ENCODE peak calls at places on chromosome 5, in ten cellular contexts. One of them, this sample, is unnamed.

GRCh38 chr5:37940931-37941623 is 101.2 kb upstream of the GDNF start:
- DNase-seq in cardiac fibroblast: no peak
- DNase-seq in fibroblast of mammary gland: no peak
- DNase-seq in RWPE1: peak; percentile 65
- DNase-seq in HTR-8/SVneo: no peak
- DNase-seq in posterior cingulate gyrus: no peak
- DNase-seq in stimulated activated CD4-positive, alpha-beta T cell treated with anti-CD3 and anti-CD28 coated beads, Interleukin-2, amount 100 ng/mL, for 48 hours: no peak
- DNase-seq in amniotic stem cell: no peak
- DNase-seq in activated T-cell treated with anti-CD3 and anti-CD28 coated beads for 48 hours: no peak
- DNase-seq in brain microvascular endothelial cell: no peak
- DNase-seq in this sample: no peak

GRCh38 chr5:169547508-169547907 is 36.1 kb upstream of the SPDL1 start:
- DNase-seq in posterior cingulate gyrus: no peak
- DNase-seq in HTR-8/SVneo: no peak
- DNase-seq in RWPE1: no peak
- DNase-seq in amniotic stem cell: no peak
- DNase-seq in stimulated activated CD4-positive, alpha-beta T cell treated with anti-CD3 and anti-CD28 coated beads, Interleukin-2, amount 100 ng/mL, for 48 hours: no peak
- DNase-seq in fibroblast of mammary gland: no peak
- DNase-seq in brain microvascular endothelial cell: peak; percentile 6
- DNase-seq in cardiac fibroblast: peak; percentile 34
- DNase-seq in activated T-cell treated with anti-CD3 and anti-CD28 coated beads for 48 hours: no peak
- DNase-seq in this sample: no peak

GRCh38 chr5:134242146-134242545 is 16.3 kb upstream of the PPP2CA start:
- DNase-seq in RWPE1: no peak
- DNase-seq in stimulated activated CD4-positive, alpha-beta T cell treated with anti-CD3 and anti-CD28 coated beads, Interleukin-2, amount 100 ng/mL, for 48 hours: no peak
- DNase-seq in cardiac fibroblast: peak; percentile 94
- DNase-seq in posterior cingulate gyrus: no peak
- DNase-seq in brain microvascular endothelial cell: peak; percentile 95
- DNase-seq in fibroblast of mammary gland: peak; percentile 96
- DNase-seq in amniotic stem cell: peak; percentile 34
- DNase-seq in activated T-cell treated with anti-CD3 and anti-CD28 coated beads for 48 hours: no peak
- DNase-seq in HTR-8/SVneo: no peak
- DNase-seq in this sample: peak; percentile 76

GRCh38 chr5:89105171-89105695 is 222.2 kb upstream of the MEF2C start:
- DNase-seq in posterior cingulate gyrus: no peak
- DNase-seq in RWPE1: no peak
- DNase-seq in stimulated activated CD4-positive, alpha-beta T cell treated with anti-CD3 and anti-CD28 coated beads, Interleukin-2, amount 100 ng/mL, for 48 hours: no peak
- DNase-seq in fibroblast of mammary gland: no peak
- DNase-seq in HTR-8/SVneo: no peak
- DNase-seq in amniotic stem cell: no peak
- DNase-seq in activated T-cell treated with anti-CD3 and anti-CD28 coated beads for 48 hours: no peak
- DNase-seq in brain microvascular endothelial cell: no peak
- DNase-seq in cardiac fibroblast: no peak
- DNase-seq in this sample: no peak

GRCh38 chr5:80184235-80185023 is 71.4 kb downstream of the SERINC5 start:
- DNase-seq in RWPE1: peak; percentile 34
- DNase-seq in HTR-8/SVneo: no peak
- DNase-seq in cardiac fibroblast: no peak
- DNase-seq in posterior cingulate gyrus: no peak
- DNase-seq in activated T-cell treated with anti-CD3 and anti-CD28 coated beads for 48 hours: no peak
- DNase-seq in stimulated activated CD4-positive, alpha-beta T cell treated with anti-CD3 and anti-CD28 coated beads, Interleukin-2, amount 100 ng/mL, for 48 hours: no peak
- DNase-seq in amniotic stem cell: no peak
- DNase-seq in brain microvascular endothelial cell: no peak
- DNase-seq in fibroblast of mammary gland: no peak
- DNase-seq in this sample: no peak

GRCh38 chr5:19314840-19315239 is 673.2 kb downstream of the CDH18 start:
- DNase-seq in activated T-cell treated with anti-CD3 and anti-CD28 coated beads for 48 hours: no peak
- DNase-seq in cardiac fibroblast: no peak
- DNase-seq in HTR-8/SVneo: peak; percentile 53
- DNase-seq in amniotic stem cell: no peak
- DNase-seq in fibroblast of mammary gland: no peak
- DNase-seq in brain microvascular endothelial cell: no peak
- DNase-seq in posterior cingulate gyrus: no peak
- DNase-seq in RWPE1: peak; percentile 85
- DNase-seq in stimulated activated CD4-positive, alpha-beta T cell treated with anti-CD3 and anti-CD28 coated beads, Interleukin-2, amount 100 ng/mL, for 48 hours: no peak
- DNase-seq in this sample: no peak

GRCh38 chr5:149666212-149666852 is 63.8 kb upstream of the PPARGC1B start:
- DNase-seq in posterior cingulate gyrus: no peak
- DNase-seq in cardiac fibroblast: peak; percentile 56
- DNase-seq in brain microvascular endothelial cell: peak; percentile 65
- DNase-seq in activated T-cell treated with anti-CD3 and anti-CD28 coated beads for 48 hours: no peak
- DNase-seq in fibroblast of mammary gland: peak; percentile 63
- DNase-seq in amniotic stem cell: no peak
- DNase-seq in stimulated activated CD4-positive, alpha-beta T cell treated with anti-CD3 and anti-CD28 coated beads, Interleukin-2, amount 100 ng/mL, for 48 hours: no peak
- DNase-seq in RWPE1: peak; percentile 38
- DNase-seq in HTR-8/SVneo: no peak
- DNase-seq in this sample: peak; percentile 50

GRCh38 chr5:55816342-55816741 is 34.8 kb upstream of the IL31RA start:
- DNase-seq in HTR-8/SVneo: peak; percentile 64
- DNase-seq in amniotic stem cell: peak; percentile 46
- DNase-seq in brain microvascular endothelial cell: peak; percentile 44
- DNase-seq in RWPE1: peak; percentile 79
- DNase-seq in posterior cingulate gyrus: no peak
- DNase-seq in activated T-cell treated with anti-CD3 and anti-CD28 coated beads for 48 hours: no peak
- DNase-seq in fibroblast of mammary gland: peak; percentile 95
- DNase-seq in cardiac fibroblast: peak; percentile 86
- DNase-seq in stimulated activated CD4-positive, alpha-beta T cell treated with anti-CD3 and anti-CD28 coated beads, Interleukin-2, amount 100 ng/mL, for 48 hours: no peak
- DNase-seq in this sample: peak; percentile 85

GRCh38 chr5:168528521-168529360 is at the start of gene FBLL1:
- DNase-seq in stimulated activated CD4-positive, alpha-beta T cell treated with anti-CD3 and anti-CD28 coated beads, Interleukin-2, amount 100 ng/mL, for 48 hours: peak; percentile 7
- DNase-seq in fibroblast of mammary gland: peak; percentile 24
- DNase-seq in RWPE1: peak; percentile 31
- DNase-seq in HTR-8/SVneo: no peak
- DNase-seq in amniotic stem cell: no peak
- DNase-seq in cardiac fibroblast: peak; percentile 23
- DNase-seq in brain microvascular endothelial cell: peak; percentile 6
- DNase-seq in activated T-cell treated with anti-CD3 and anti-CD28 coated beads for 48 hours: peak; percentile 17
- DNase-seq in posterior cingulate gyrus: peak; percentile 66
- DNase-seq in this sample: peak; percentile 41

GRCh38 chr5:139461698-139462097 is 845 bp downstream of the ECSCR start:
- DNase-seq in RWPE1: no peak
- DNase-seq in amniotic stem cell: no peak
- DNase-seq in posterior cingulate gyrus: no peak
- DNase-seq in stimulated activated CD4-positive, alpha-beta T cell treated with anti-CD3 and anti-CD28 coated beads, Interleukin-2, amount 100 ng/mL, for 48 hours: no peak
- DNase-seq in brain microvascular endothelial cell: peak; percentile 68
- DNase-seq in cardiac fibroblast: peak; percentile 75
- DNase-seq in HTR-8/SVneo: no peak
- DNase-seq in fibroblast of mammary gland: peak; percentile 69
- DNase-seq in activated T-cell treated with anti-CD3 and anti-CD28 coated beads for 48 hours: no peak
- DNase-seq in this sample: peak; percentile 69

GRCh38 chr5:132492386-132492785 is 1.8 kb upstream of the IRF1 start:
- DNase-seq in activated T-cell treated with anti-CD3 and anti-CD28 coated beads for 48 hours: no peak
- DNase-seq in brain microvascular endothelial cell: no peak
- DNase-seq in stimulated activated CD4-positive, alpha-beta T cell treated with anti-CD3 and anti-CD28 coated beads, Interleukin-2, amount 100 ng/mL, for 48 hours: no peak
- DNase-seq in HTR-8/SVneo: no peak
- DNase-seq in RWPE1: no peak
- DNase-seq in posterior cingulate gyrus: no peak
- DNase-seq in fibroblast of mammary gland: no peak
- DNase-seq in cardiac fibroblast: no peak
- DNase-seq in amniotic stem cell: no peak
- DNase-seq in this sample: no peak

GRCh38 chr5:16916262-16916878 is 19.7 kb downstream of the MYO10 start:
- DNase-seq in amniotic stem cell: peak; percentile 89
- DNase-seq in HTR-8/SVneo: peak; percentile 90
- DNase-seq in stimulated activated CD4-positive, alpha-beta T cell treated with anti-CD3 and anti-CD28 coated beads, Interleukin-2, amount 100 ng/mL, for 48 hours: no peak
- DNase-seq in activated T-cell treated with anti-CD3 and anti-CD28 coated beads for 48 hours: no peak
- DNase-seq in fibroblast of mammary gland: peak; percentile 96
- DNase-seq in cardiac fibroblast: peak; percentile 96
- DNase-seq in brain microvascular endothelial cell: peak; percentile 89
- DNase-seq in posterior cingulate gyrus: no peak
- DNase-seq in RWPE1: peak; percentile 87
- DNase-seq in this sample: peak; percentile 96

GRCh38 chr5:26232706-26233105 is 805.7 kb downstream of the CDH9 start:
- DNase-seq in stimulated activated CD4-positive, alpha-beta T cell treated with anti-CD3 and anti-CD28 coated beads, Interleukin-2, amount 100 ng/mL, for 48 hours: no peak
- DNase-seq in fibroblast of mammary gland: no peak
- DNase-seq in cardiac fibroblast: no peak
- DNase-seq in HTR-8/SVneo: no peak
- DNase-seq in posterior cingulate gyrus: no peak
- DNase-seq in activated T-cell treated with anti-CD3 and anti-CD28 coated beads for 48 hours: no peak
- DNase-seq in brain microvascular endothelial cell: no peak
- DNase-seq in RWPE1: no peak
- DNase-seq in amniotic stem cell: no peak
- DNase-seq in this sample: no peak

GRCh38 chr5:35416217-35416988 is 186.1 kb upstream of the PRLR start:
- DNase-seq in activated T-cell treated with anti-CD3 and anti-CD28 coated beads for 48 hours: no peak
- DNase-seq in posterior cingulate gyrus: no peak
- DNase-seq in stimulated activated CD4-positive, alpha-beta T cell treated with anti-CD3 and anti-CD28 coated beads, Interleukin-2, amount 100 ng/mL, for 48 hours: no peak
- DNase-seq in RWPE1: no peak
- DNase-seq in fibroblast of mammary gland: no peak
- DNase-seq in brain microvascular endothelial cell: no peak
- DNase-seq in amniotic stem cell: no peak
- DNase-seq in HTR-8/SVneo: no peak
- DNase-seq in cardiac fibroblast: no peak
- DNase-seq in this sample: no peak

GRCh38 chr5:74576941-74577456 is 63.5 kb downstream of the ENC1 start:
- DNase-seq in RWPE1: no peak
- DNase-seq in HTR-8/SVneo: peak; percentile 36
- DNase-seq in brain microvascular endothelial cell: peak; percentile 69
- DNase-seq in stimulated activated CD4-positive, alpha-beta T cell treated with anti-CD3 and anti-CD28 coated beads, Interleukin-2, amount 100 ng/mL, for 48 hours: no peak
- DNase-seq in cardiac fibroblast: peak; percentile 67
- DNase-seq in posterior cingulate gyrus: no peak
- DNase-seq in activated T-cell treated with anti-CD3 and anti-CD28 coated beads for 48 hours: no peak
- DNase-seq in amniotic stem cell: no peak
- DNase-seq in fibroblast of mammary gland: peak; percentile 64
- DNase-seq in this sample: peak; percentile 70

GRCh38 chr5:179302499-179303185 is 42.6 kb downstream of the ADAMTS2 start:
- DNase-seq in fibroblast of mammary gland: no peak
- DNase-seq in posterior cingulate gyrus: no peak
- DNase-seq in activated T-cell treated with anti-CD3 and anti-CD28 coated beads for 48 hours: no peak
- DNase-seq in RWPE1: no peak
- DNase-seq in cardiac fibroblast: no peak
- DNase-seq in brain microvascular endothelial cell: peak; percentile 37
- DNase-seq in HTR-8/SVneo: no peak
- DNase-seq in amniotic stem cell: no peak
- DNase-seq in stimulated activated CD4-positive, alpha-beta T cell treated with anti-CD3 and anti-CD28 coated beads, Interleukin-2, amount 100 ng/mL, for 48 hours: no peak
- DNase-seq in this sample: no peak

GRCh38 chr5:16930487-16930886 is 5.6 kb downstream of the MYO10 start:
- DNase-seq in amniotic stem cell: no peak
- DNase-seq in HTR-8/SVneo: no peak
- DNase-seq in cardiac fibroblast: no peak
- DNase-seq in brain microvascular endothelial cell: no peak
- DNase-seq in stimulated activated CD4-positive, alpha-beta T cell treated with anti-CD3 and anti-CD28 coated beads, Interleukin-2, amount 100 ng/mL, for 48 hours: no peak
- DNase-seq in activated T-cell treated with anti-CD3 and anti-CD28 coated beads for 48 hours: no peak
- DNase-seq in posterior cingulate gyrus: no peak
- DNase-seq in fibroblast of mammary gland: no peak
- DNase-seq in RWPE1: no peak
- DNase-seq in this sample: no peak

GRCh38 chr5:176578391-176578808 is 29.3 kb downstream of the CDHR2 start:
- DNase-seq in posterior cingulate gyrus: no peak
- DNase-seq in activated T-cell treated with anti-CD3 and anti-CD28 coated beads for 48 hours: no peak
- DNase-seq in cardiac fibroblast: peak; percentile 55
- DNase-seq in HTR-8/SVneo: peak; percentile 59
- DNase-seq in fibroblast of mammary gland: peak; percentile 37
- DNase-seq in stimulated activated CD4-positive, alpha-beta T cell treated with anti-CD3 and anti-CD28 coated beads, Interleukin-2, amount 100 ng/mL, for 48 hours: no peak
- DNase-seq in RWPE1: peak; percentile 90
- DNase-seq in amniotic stem cell: no peak
- DNase-seq in brain microvascular endothelial cell: no peak
- DNase-seq in this sample: peak; percentile 56

GRCh38 chr5:181160-181559 is 10.1 kb upstream of the LRRC14B start:
- DNase-seq in stimulated activated CD4-positive, alpha-beta T cell treated with anti-CD3 and anti-CD28 coated beads, Interleukin-2, amount 100 ng/mL, for 48 hours: no peak
- DNase-seq in brain microvascular endothelial cell: no peak
- DNase-seq in posterior cingulate gyrus: no peak
- DNase-seq in amniotic stem cell: no peak
- DNase-seq in fibroblast of mammary gland: no peak
- DNase-seq in activated T-cell treated with anti-CD3 and anti-CD28 coated beads for 48 hours: no peak
- DNase-seq in cardiac fibroblast: no peak
- DNase-seq in HTR-8/SVneo: no peak
- DNase-seq in RWPE1: no peak
- DNase-seq in this sample: no peak

This sample was measured in fibroblast of pulmonary artery.